ENCODE peak calls at places on chromosome 14, in seven cellular contexts. R, Y, N, I, Q, H and S are unnamed samples.

GRCh38 chr14:68685419-68686211 is 107.3 kb downstream of the ZFP36L1 start:
- DNase-seq in Q (peak; percentile 62), Y (no peak), H (no peak), I (no peak), N (peak; percentile 18), R (no peak), S (peak; percentile 66)

GRCh38 chr14:65168840-65169239 is 66.5 kb upstream of the MAX start:
- DNase-seq in H (no peak), Y (no peak), N (no peak), R (peak; percentile 27), I (no peak), Q (peak; percentile 77), S (no peak)

GRCh38 chr14:58082491-58083098 is 69.4 kb downstream of the ARMH4 start:
- DNase-seq in R (no peak), H (no peak), Y (no peak), N (no peak), I (no peak), Q (peak; percentile 91), S (no peak)

GRCh38 chr14:75299064-75299463 is 20.4 kb downstream of the FOS start:
- DNase-seq in N (peak; percentile 58), H (peak; percentile 66), Y (no peak), I (no peak), R (no peak), Q (peak; percentile 76), S (no peak)

GRCh38 chr14:70601162-70601561 is 707 bp upstream of the MED6 start:
- DNase-seq in R (peak; percentile 16), Y (no peak), H (no peak), I (peak; percentile 7), N (no peak), Q (peak; percentile 26), S (no peak)

GRCh38 chr14:89040438-89041244 is 216.2 kb downstream of the TTC8 start:
- DNase-seq in N (peak; percentile 91), H (peak; percentile 72), Q (peak; percentile 94), I (peak; percentile 89), Y (peak; percentile 92), R (peak; percentile 95), S (peak; percentile 78)

GRCh38 chr14:61260939-61261776 is 20.0 kb downstream of the TMEM30B start:
- DNase-seq in R (no peak), N (no peak), H (no peak), Q (peak; percentile 95), I (no peak), Y (no peak), S (no peak)

GRCh38 chr14:74976264-74977113 is 21.1 kb upstream of the PGF start:
- DNase-seq in I (no peak), H (no peak), Y (no peak), Q (no peak), R (no peak), N (no peak), S (no peak)

GRCh38 chr14:21612324-21612723 is 22.4 kb downstream of the OR10G2 start:
- DNase-seq in I (no peak), H (no peak), Q (no peak), R (peak; percentile 7), Y (no peak), N (no peak), S (no peak)
- TF ChIP-seq CTCF in I (no peak), H (no peak), Q (no peak), R (peak; percentile 37), Y (no peak), N (no peak), S (no peak)

DNA sequence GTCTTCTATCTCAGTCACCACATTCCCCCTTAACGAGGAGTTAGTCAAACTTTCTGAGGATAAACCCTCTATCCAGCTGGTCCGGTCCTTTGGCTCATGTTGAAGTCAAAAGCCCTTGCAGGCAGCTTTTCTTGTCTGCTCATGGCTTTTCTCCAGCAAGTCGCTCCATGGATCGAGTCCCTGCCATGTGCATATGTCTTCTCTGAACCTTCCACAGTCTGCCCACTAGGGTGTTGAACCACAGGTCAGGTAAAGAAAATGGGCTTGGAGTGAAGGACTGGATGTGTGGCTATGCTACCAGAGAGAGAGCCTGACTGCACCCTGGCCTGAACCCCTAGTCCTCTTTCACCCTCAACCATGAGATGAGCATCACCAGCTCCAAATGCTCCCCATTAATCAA is 22.8 kb downstream of the C14orf132 start:
- DNase-seq in N (no peak), Y (no peak), I (no peak), Q (no peak), H (no peak), R (no peak), S (no peak)
- TF ChIP-seq CTCF in N (no peak), Y (no peak), I (no peak), Q (no peak), H (no peak), R (no peak), S (no peak)

DNA sequence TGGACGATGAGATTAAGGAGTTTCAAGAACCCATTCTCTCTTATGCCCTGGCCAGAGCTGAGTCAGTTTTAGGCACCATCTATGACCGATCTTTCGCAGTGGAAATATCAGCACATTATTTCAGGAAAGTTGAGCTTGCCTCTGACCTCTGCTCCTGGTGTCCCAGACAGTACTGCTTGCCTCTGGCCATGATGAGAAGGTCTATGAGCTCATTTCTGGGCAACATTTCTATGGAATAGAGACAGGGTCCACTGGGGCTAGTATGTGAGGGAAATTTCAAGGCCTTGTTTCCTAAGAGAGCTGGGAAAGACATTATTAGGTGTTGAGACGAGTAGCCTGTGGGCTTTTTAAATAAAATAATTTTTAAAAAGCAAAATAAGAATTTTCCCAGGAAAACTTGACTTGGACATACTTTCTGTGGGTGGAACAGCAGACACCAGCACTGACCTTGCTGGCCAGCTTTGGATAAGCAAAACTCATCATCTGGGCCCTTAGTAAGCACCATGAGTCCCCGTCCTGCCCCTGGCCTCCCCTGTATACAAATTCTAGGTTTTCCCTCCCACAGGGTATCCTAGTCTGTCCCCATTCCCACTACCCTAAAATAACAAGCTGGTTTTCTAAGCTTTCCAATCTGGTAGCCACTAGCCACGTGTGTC is 43.4 kb downstream of the DIO2 start:
- DNase-seq in Q (no peak), H (no peak), N (no peak), I (no peak), Y (no peak), R (no peak), S (no peak)
- TF ChIP-seq CTCF in Q (no peak), H (no peak), N (no peak), I (no peak), Y (no peak), R (no peak), S (no peak)

DNA sequence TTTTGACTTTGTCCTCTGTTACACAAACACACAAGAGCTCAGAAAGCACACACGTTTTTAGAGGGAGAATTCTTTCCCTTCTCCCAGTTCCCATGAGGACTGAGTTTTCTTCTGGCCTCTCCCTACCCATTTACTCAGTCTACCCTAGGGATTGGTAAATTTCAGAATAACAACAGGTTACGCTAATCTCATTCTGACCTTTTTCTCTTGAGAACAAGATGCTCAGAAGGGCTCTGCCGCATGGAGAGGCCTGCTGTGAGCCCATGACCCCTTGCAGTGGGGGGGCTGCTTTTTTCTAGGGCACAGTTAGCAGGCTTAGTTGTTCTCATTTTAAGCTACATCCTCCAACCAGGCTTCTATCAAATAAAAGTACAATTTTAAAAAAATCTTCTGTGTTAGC is 69.5 kb downstream of the GPR135 start:
- DNase-seq in I (no peak), Q (no peak), R (peak; percentile 11), Y (no peak), H (no peak), N (no peak), S (no peak)
- TF ChIP-seq CTCF in I (no peak), Q (no peak), R (no peak), Y (no peak), H (no peak), N (no peak), S (no peak)

GRCh38 chr14:63468273-63468672 is 74.9 kb downstream of the PPP2R5E start:
- DNase-seq in H (no peak), I (no peak), Y (no peak), Q (no peak), R (no peak), N (no peak), S (no peak)
- TF ChIP-seq CTCF in H (no peak), I (no peak), Y (no peak), Q (no peak), R (no peak), N (no peak), S (no peak)